ENCODE peak calls at places on chromosomes 12 and 14, in five cellular contexts. One of them, this sample, is unnamed.

GRCh38 chr12:44716681-44717080 is 159.4 kb downstream of the NELL2 start:
- DNase-seq in small intestine: no peak
- DNase-seq in PC-9: no peak
- DNase-seq in OCI-LY7: no peak
- DNase-seq in transverse colon: no peak
- DNase-seq in this sample: no peak

GRCh38 chr12:26821212-26821701 is 11.7 kb downstream of the ITPR2 start:
- DNase-seq in small intestine: peak; percentile 8
- DNase-seq in PC-9: no peak
- DNase-seq in OCI-LY7: no peak
- DNase-seq in transverse colon: no peak
- DNase-seq in this sample: no peak

GRCh38 chr14:94521375-94522114 is 12.3 kb upstream of the SERPINA12 start:
- DNase-seq in small intestine: no peak
- DNase-seq in PC-9: no peak
- DNase-seq in OCI-LY7: no peak
- DNase-seq in transverse colon: no peak
- DNase-seq in this sample: no peak

GRCh38 chr12:3137268-3137761 is 60.1 kb downstream of the TSPAN9 start:
- DNase-seq in small intestine: peak; percentile 11
- DNase-seq in PC-9: no peak
- DNase-seq in OCI-LY7: no peak
- DNase-seq in transverse colon: no peak
- DNase-seq in this sample: no peak

GRCh38 chr14:64387232-64387737 is 868 bp upstream of the MTHFD1 start:
- DNase-seq in small intestine: peak; percentile 10
- DNase-seq in PC-9: peak; percentile 33
- DNase-seq in OCI-LY7: no peak
- DNase-seq in transverse colon: no peak
- DNase-seq in this sample: no peak

GRCh38 chr12:123705935-123706334 is 6.2 kb upstream of the ATP6V0A2 start:
- DNase-seq in small intestine: no peak
- DNase-seq in PC-9: no peak
- DNase-seq in OCI-LY7: peak; percentile 10
- DNase-seq in transverse colon: no peak
- DNase-seq in this sample: no peak

GRCh38 chr14:69358233-69358963 is 39.7 kb downstream of the ERH start:
- DNase-seq in small intestine: no peak
- DNase-seq in PC-9: no peak
- DNase-seq in OCI-LY7: no peak
- DNase-seq in transverse colon: no peak
- DNase-seq in this sample: no peak

GRCh38 chr12:103757248-103757647 is 83.8 kb downstream of the NT5DC3 start:
- DNase-seq in small intestine: no peak
- DNase-seq in PC-9: no peak
- DNase-seq in OCI-LY7: no peak
- DNase-seq in transverse colon: no peak
- DNase-seq in this sample: no peak

GRCh38 chr14:59055439-59056045 is 132.9 kb upstream of the DAAM1 start:
- DNase-seq in small intestine: peak; percentile 54
- DNase-seq in PC-9: peak; percentile 7
- DNase-seq in OCI-LY7: peak; percentile 49
- DNase-seq in transverse colon: peak; percentile 17
- DNase-seq in this sample: no peak

GRCh38 chr12:30837595-30837994 is 82.8 kb upstream of the CAPRIN2 start:
- DNase-seq in small intestine: no peak
- DNase-seq in PC-9: no peak
- DNase-seq in OCI-LY7: no peak
- DNase-seq in transverse colon: no peak
- DNase-seq in this sample: no peak

GRCh38 chr14:22602853-22603252 is 4.8 kb downstream of the ABHD4 start:
- DNase-seq in small intestine: no peak
- DNase-seq in PC-9: no peak
- DNase-seq in OCI-LY7: no peak
- DNase-seq in transverse colon: no peak
- DNase-seq in this sample: no peak

GRCh38 chr12:6229823-6230222 is 29.6 kb downstream of the CD9 start:
- DNase-seq in small intestine: peak; percentile 58
- DNase-seq in PC-9: no peak
- DNase-seq in OCI-LY7: no peak
- DNase-seq in transverse colon: peak; percentile 68
- DNase-seq in this sample: peak; percentile 72

GRCh38 chr12:93093243-93093642 is 164.1 kb upstream of the EEA1 start:
- DNase-seq in small intestine: no peak
- DNase-seq in PC-9: no peak
- DNase-seq in OCI-LY7: no peak
- DNase-seq in transverse colon: no peak
- DNase-seq in this sample: no peak

DNA sequence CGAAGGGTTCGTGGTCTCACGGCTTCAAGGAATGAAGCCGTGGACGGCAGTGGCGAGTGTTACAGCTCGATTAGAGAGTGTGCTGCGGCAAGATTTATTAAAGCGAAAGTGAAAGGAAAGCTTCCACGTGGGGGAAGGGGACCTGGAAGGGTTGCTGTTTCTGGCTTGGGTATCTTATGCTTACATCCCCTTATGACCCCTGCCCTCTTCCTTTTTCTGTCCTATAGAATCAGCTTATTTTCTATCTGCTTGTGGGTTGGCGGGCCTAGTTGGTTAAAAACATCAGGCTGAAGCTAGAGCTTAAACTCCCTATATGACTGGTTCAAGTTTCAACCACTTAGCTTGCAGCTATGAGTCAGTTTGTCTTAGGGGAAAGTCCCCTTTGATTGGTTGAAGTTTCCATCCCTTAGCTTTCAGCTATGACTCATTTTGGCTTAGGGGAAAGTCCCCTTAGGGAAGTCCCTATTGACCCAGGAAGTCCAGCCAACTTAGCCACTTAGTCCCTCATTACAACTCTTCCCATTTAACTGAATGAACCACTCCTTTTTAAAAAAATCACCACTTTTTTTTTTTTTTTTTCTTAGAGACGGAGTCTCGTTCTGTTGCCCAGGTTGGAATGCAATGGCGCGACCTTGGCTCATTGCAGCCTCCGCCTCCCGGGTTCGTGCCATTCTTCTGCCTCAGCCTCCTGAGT is 1494.7 kb upstream of the TMEM132C start:
- DNase-seq in small intestine: peak; percentile 31
- DNase-seq in PC-9: peak; percentile 59
- DNase-seq in OCI-LY7: no peak
- DNase-seq in transverse colon: peak; percentile 15
- DNase-seq in this sample: no peak
- H3K4me3 ChIP-seq in small intestine: no peak overlapping the region
- H3K4me3 ChIP-seq in PC-9: peak overlapping the region; percentile 74
- H3K4me3 ChIP-seq in OCI-LY7: no peak overlapping the region
- H3K4me3 ChIP-seq in transverse colon: no peak overlapping the region
- H3K4me3 ChIP-seq in this sample: no peak overlapping the region

DNA sequence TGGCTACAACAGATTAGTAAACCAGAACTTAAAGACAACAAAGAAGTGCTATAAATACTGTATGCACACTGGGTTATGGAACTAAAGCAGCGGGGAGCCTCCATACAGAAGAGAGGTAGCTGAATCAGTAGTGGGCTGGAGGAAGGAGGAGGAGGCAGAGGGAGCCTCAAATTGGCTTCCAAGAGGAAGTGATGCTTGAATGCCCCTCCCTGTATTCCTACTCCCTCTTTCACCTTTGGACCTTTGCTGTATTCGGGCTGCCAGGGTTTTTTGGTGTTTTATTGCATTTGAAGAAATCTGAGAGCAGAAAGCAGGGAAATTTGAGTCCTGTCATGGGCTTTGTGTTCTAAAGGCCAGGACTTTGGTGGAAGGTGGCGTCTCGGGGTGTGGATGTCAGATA is 104.0 kb upstream of the PTPRB start:
- DNase-seq in small intestine: peak; percentile 48
- DNase-seq in PC-9: no peak
- DNase-seq in OCI-LY7: no peak
- DNase-seq in transverse colon: peak; percentile 39
- DNase-seq in this sample: no peak
- H3K9me3 ChIP-seq in small intestine: no peaks in the 10 kb centered on the region
- H3K9me3 ChIP-seq in PC-9: peaks cover 4% of the 10 kb centered on the region
- H3K9me3 ChIP-seq in OCI-LY7: no peaks in the 10 kb centered on the region
- H3K9me3 ChIP-seq in transverse colon: no peaks in the 10 kb centered on the region
- H3K9me3 ChIP-seq in this sample: no peaks in the 10 kb centered on the region

GRCh38 chr14:91173221-91173670 is 59.4 kb downstream of the DGLUCY start:
- DNase-seq in small intestine: peak; percentile 76
- DNase-seq in PC-9: peak; percentile 44
- DNase-seq in OCI-LY7: peak; percentile 75
- DNase-seq in transverse colon: peak; percentile 87
- DNase-seq in this sample: peak; percentile 90

GRCh38 chr14:91169951-91170350 is 56.1 kb downstream of the DGLUCY start:
- DNase-seq in small intestine: no peak
- DNase-seq in PC-9: no peak
- DNase-seq in OCI-LY7: no peak
- DNase-seq in transverse colon: no peak
- DNase-seq in this sample: no peak

GRCh38 chr14:91170504-91171121 is 56.7 kb downstream of the DGLUCY start:
- DNase-seq in small intestine: no peak
- DNase-seq in PC-9: no peak
- DNase-seq in OCI-LY7: no peak
- DNase-seq in transverse colon: no peak
- DNase-seq in this sample: no peak

GRCh38 chr14:91173867-91174266 is 60.0 kb downstream of the DGLUCY start:
- DNase-seq in small intestine: peak; percentile 86
- DNase-seq in PC-9: no peak
- DNase-seq in OCI-LY7: no peak
- DNase-seq in transverse colon: no peak
- DNase-seq in this sample: no peak

DNA sequence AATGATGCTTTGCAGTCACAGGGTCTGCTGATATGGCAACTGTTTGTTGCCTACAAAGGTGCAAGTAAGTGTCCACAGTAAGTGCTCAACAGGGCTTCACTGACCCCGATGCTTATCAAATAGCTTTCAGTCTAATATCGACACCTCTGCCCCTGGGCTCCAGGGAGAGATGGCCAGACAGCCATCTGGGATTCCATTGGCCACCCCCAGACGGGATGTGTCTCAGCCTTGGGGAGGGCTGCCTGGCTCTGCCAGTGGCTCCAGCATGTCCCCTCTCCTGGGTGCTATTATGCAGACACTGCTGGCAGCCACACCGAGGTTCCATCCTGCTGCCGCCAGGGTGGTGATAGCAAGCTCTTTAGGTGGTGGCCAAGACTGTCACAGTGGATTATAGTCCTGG is 57.4 kb downstream of the DGLUCY start:
- DNase-seq in small intestine: no peak
- DNase-seq in PC-9: no peak
- DNase-seq in OCI-LY7: no peak
- DNase-seq in transverse colon: no peak
- DNase-seq in this sample: no peak
- H3K36me3 ChIP-seq in small intestine: peaks cover 21% of the 10 kb centered on the region
- H3K36me3 ChIP-seq in PC-9: no peaks in the 10 kb centered on the region
- H3K36me3 ChIP-seq in OCI-LY7: peaks cover 49% of the 10 kb centered on the region
- H3K36me3 ChIP-seq in transverse colon: peaks cover 56% of the 10 kb centered on the region
- H3K36me3 ChIP-seq in this sample: peaks cover 4% of the 10 kb centered on the region

GRCh38 chr12:31970199-31970598 is 11.0 kb downstream of the RESF1 start:
- DNase-seq in small intestine: no peak
- DNase-seq in PC-9: no peak
- DNase-seq in OCI-LY7: no peak
- DNase-seq in transverse colon: no peak
- DNase-seq in this sample: no peak

GRCh38 chr12:31973818-31974217 is 14.6 kb downstream of the RESF1 start:
- DNase-seq in small intestine: no peak
- DNase-seq in PC-9: no peak
- DNase-seq in OCI-LY7: no peak
- DNase-seq in transverse colon: no peak
- DNase-seq in this sample: no peak

GRCh38 chr12:31974673-31975072 is 15.5 kb downstream of the RESF1 start:
- DNase-seq in small intestine: no peak
- DNase-seq in PC-9: no peak
- DNase-seq in OCI-LY7: no peak
- DNase-seq in transverse colon: no peak
- DNase-seq in this sample: no peak
- H3K4me3 ChIP-seq in small intestine: no peak overlapping the region
- H3K4me3 ChIP-seq in PC-9: no peak overlapping the region
- H3K4me3 ChIP-seq in OCI-LY7: no peak overlapping the region
- H3K4me3 ChIP-seq in transverse colon: no peak overlapping the region
- H3K4me3 ChIP-seq in this sample: no peak overlapping the region

GRCh38 chr14:19941668-19942067 is 11.0 kb downstream of the OR4K1 start:
- DNase-seq in small intestine: no peak
- DNase-seq in PC-9: no peak
- DNase-seq in OCI-LY7: no peak
- DNase-seq in transverse colon: no peak
- DNase-seq in this sample: no peak
- H3K9me3 ChIP-seq in small intestine: no peaks in the 10 kb centered on the region
- H3K9me3 ChIP-seq in PC-9: no peaks in the 10 kb centered on the region
- H3K9me3 ChIP-seq in OCI-LY7: peaks cover 13% of the 10 kb centered on the region
- H3K9me3 ChIP-seq in transverse colon: peaks cover 13% of the 10 kb centered on the region
- H3K9me3 ChIP-seq in this sample: peaks cover 39% of the 10 kb centered on the region

DNA sequence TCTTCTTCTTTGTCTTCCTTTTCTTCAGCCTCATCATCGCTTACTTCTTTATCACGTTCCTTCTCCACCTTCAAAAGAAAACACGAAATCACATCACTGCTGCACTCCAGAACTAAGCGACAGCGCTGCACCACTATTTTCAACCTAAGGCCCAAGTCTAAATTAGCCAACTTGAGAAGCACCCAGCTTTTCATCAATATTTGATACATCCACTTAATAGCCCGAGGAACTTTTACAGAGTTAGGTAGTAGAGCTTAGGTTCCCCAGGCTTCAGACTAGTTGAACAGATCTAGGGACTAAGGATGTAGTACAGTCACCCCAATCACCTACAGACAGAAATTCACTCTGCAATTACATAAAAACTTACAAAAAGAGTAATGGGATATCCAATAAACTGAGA is 1.9 kb downstream of the HSP90AA1 start:
- DNase-seq in small intestine: no peak
- DNase-seq in PC-9: no peak
- DNase-seq in OCI-LY7: no peak
- DNase-seq in transverse colon: no peak
- DNase-seq in this sample: no peak
- H3K36me3 ChIP-seq in small intestine: peaks cover 14% of the 10 kb centered on the region
- H3K36me3 ChIP-seq in PC-9: peaks cover 64% of the 10 kb centered on the region
- H3K36me3 ChIP-seq in OCI-LY7: peaks cover 65% of the 10 kb centered on the region
- H3K36me3 ChIP-seq in transverse colon: peaks cover 55% of the 10 kb centered on the region
- H3K36me3 ChIP-seq in this sample: peaks cover 16% of the 10 kb centered on the region

DNA sequence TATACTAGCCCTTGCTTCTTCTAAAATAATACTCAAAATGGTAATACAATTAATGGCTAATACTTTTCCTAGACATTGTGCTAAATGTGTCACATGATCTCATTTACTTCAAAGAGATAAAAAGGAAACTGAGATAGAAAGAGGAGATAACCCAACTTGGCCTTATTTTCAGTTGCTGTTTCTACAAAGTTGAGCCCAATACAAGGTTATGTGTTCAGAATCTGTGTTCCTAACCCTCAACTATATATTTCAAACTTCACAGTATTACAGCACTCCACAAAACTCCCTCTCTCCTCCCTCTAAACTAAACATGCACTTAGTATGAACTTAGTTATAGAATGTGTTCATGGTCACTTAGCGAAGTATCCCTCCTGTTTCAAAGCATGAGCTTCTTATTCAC is 277.9 kb downstream of the CCER1 start:
- DNase-seq in small intestine: no peak
- DNase-seq in PC-9: no peak
- DNase-seq in OCI-LY7: no peak
- DNase-seq in transverse colon: no peak
- DNase-seq in this sample: no peak
- H3K4me3 ChIP-seq in small intestine: no peak overlapping the region
- H3K4me3 ChIP-seq in PC-9: no peak overlapping the region
- H3K4me3 ChIP-seq in OCI-LY7: no peak overlapping the region
- H3K4me3 ChIP-seq in transverse colon: no peak overlapping the region
- H3K4me3 ChIP-seq in this sample: no peak overlapping the region